ENCODE peak calls at places on chromosomes 4 and X, in eight cellular contexts. B is mucosa of descending colon, C is upper lobe of left lung, E is upper lobe of right lung, O is tibial nerve, A is left ventricle myocardium inferior, U is GM12865, S is lung. P is an unnamed sample.

GRCh38 chr4:128819082-128819742 is 9.7 kb downstream of the JADE1 start:
- DNase-seq in O (no peak), U (no peak), S (no peak), A (no peak), C (no peak), E (no peak), B (no peak), P (no peak)

GRCh38 chr4:176499518-176499917 is 179.8 kb downstream of the SPCS3 start:
- DNase-seq in O (no peak), E (no peak), A (no peak), U (no peak), B (no peak), S (no peak), C (no peak), P (peak; percentile 43)

GRCh38 chr4:25448379-25449109 is 71.5 kb downstream of the ANAPC4 start:
- DNase-seq in B (no peak), C (no peak), S (no peak), A (no peak), E (no peak), O (no peak), U (no peak), P (peak; percentile 36)

GRCh38 chr4:164439037-164439436 is 314.9 kb upstream of the SMIM31 start:
- DNase-seq in E (no peak), A (no peak), U (no peak), S (no peak), B (no peak), O (no peak), C (no peak), P (no peak)

GRCh38 chr4:128661529-128661928 is 148.0 kb upstream of the JADE1 start:
- DNase-seq in S (no peak), O (no peak), A (no peak), E (no peak), U (no peak), B (no peak), C (no peak), P (no peak)

GRCh38 chrX:2401590-2402360 is 99.0 kb downstream of the DHRSX start:
- DNase-seq in B (peak; percentile 19), U (no peak), C (no peak), S (no peak), E (no peak), O (peak; percentile 23), A (peak; percentile 50), P (peak; percentile 71)

GRCh38 chrX:16643160-16643559 is 6.8 kb upstream of the S100G start:
- DNase-seq in S (no peak), B (no peak), O (no peak), E (no peak), C (no peak), A (no peak), U (no peak), P (peak; percentile 60)

GRCh38 chr4:120088507-120088906 is 21.9 kb upstream of the MAD2L1 start:
- DNase-seq in C (no peak), A (no peak), O (no peak), E (no peak), S (no peak), U (no peak), B (no peak), P (no peak)

GRCh38 chr4:37604464-37604863 is 81.7 kb downstream of the RELL1 start:
- DNase-seq in C (no peak), S (no peak), U (peak; percentile 4), B (no peak), O (no peak), A (no peak), E (no peak), P (no peak)

GRCh38 chr4:54234497-54235205 is 5.6 kb downstream of the PDGFRA start:
- DNase-seq in C (no peak), U (no peak), O (no peak), B (no peak), A (no peak), E (no peak), S (no peak), P (peak; percentile 30)

GRCh38 chr4:181820518-181820917 is 422.7 kb upstream of the TENM3 start:
- DNase-seq in B (no peak), E (no peak), C (no peak), S (no peak), U (no peak), O (no peak), A (no peak), P (peak; percentile 37)

GRCh38 chr4:141486375-141486997 is 149.9 kb upstream of the IL15 start:
- DNase-seq in U (no peak), C (no peak), S (no peak), E (no peak), O (no peak), B (no peak), A (no peak), P (peak; percentile 56)

GRCh38 chr4:87003266-87003665 is 68.5 kb downstream of the AFF1 start:
- DNase-seq in S (no peak), C (no peak), E (no peak), B (no peak), A (no peak), O (no peak), U (no peak), P (no peak)

GRCh38 chr4:175536852-175537453 is 275.1 kb downstream of the GPM6A start:
- DNase-seq in A (no peak), S (no peak), C (no peak), E (no peak), O (no peak), B (no peak), U (peak; percentile 53), P (peak; percentile 90)

GRCh38 chr4:90960840-90961239 is 833.6 kb downstream of the CCSER1 start:
- DNase-seq in U (no peak), S (no peak), A (no peak), C (no peak), O (no peak), B (no peak), E (no peak), P (no peak)

GRCh38 chr4:168995537-168996295 is 14.3 kb downstream of the CBR4 start:
- DNase-seq in S (no peak), U (no peak), O (no peak), A (no peak), C (no peak), E (no peak), B (peak; percentile 29), P (peak; percentile 46)

GRCh38 chr4:127975121-127975770 is 10.0 kb downstream of the ABHD18 start:
- DNase-seq in O (no peak), S (no peak), B (no peak), U (no peak), A (no peak), C (no peak), E (no peak), P (peak; percentile 36)

GRCh38 chr4:113981591-113981990 is 2.1 kb upstream of the ARSJ start:
- DNase-seq in C (no peak), A (no peak), B (no peak), U (no peak), E (no peak), S (no peak), O (no peak), P (no peak)

GRCh38 chrX:109635151-109635550 is 10.2 kb upstream of the KCNE5 start:
- DNase-seq in B (peak; percentile 8), S (no peak), A (no peak), C (no peak), E (no peak), O (no peak), U (peak; percentile 7), P (peak; percentile 49)
- TF ChIP-seq CTCF in B (no peak), S (peak; percentile 5), A (peak; percentile 53), C (no peak), E (peak; percentile 37), O (no peak), U (peak; percentile 16), P (peak; percentile 64)

DNA sequence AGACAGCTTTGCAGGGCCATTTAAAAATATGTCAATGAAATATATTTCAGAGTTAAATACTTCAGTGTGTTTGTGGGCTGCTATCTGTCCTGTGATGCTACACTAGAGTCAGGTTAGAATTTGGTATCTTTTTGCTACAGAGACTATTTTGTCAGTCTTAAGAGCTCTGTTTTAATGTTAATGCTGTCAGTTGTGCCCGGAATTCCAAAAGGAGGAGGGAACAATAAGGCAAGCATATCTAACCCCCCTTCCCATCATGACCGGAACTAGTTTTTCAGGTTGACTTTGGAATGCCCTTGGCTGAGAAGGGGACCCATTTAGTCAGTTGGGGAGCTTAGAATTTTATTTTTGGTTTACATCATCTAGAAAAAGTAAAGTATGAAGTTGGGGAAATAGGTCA is 34.9 kb upstream of the SLC25A4 start:
- DNase-seq in A (no peak), E (no peak), C (no peak), B (no peak), U (no peak), S (no peak), O (no peak), P (no peak)
- H3K4me3 ChIP-seq in A (no peak overlapping the region), E (no peak overlapping the region), C (no peak overlapping the region), B (no peak overlapping the region), U (no peak overlapping the region), S (no peak overlapping the region), O (no peak overlapping the region), P (no peak overlapping the region)

GRCh38 chr4:40980318-40980883 is 230.6 kb downstream of the NSUN7 start:
- DNase-seq in B (no peak), E (no peak), S (no peak), U (peak; percentile 59), C (no peak), A (no peak), O (no peak), P (no peak)
- TF ChIP-seq CTCF in B (no peak), E (peak; percentile 56), S (peak; percentile 10), U (peak; percentile 62), C (no peak), A (peak; percentile 57), O (no peak), P (peak; percentile 62)

GRCh38 chrX:13748486-13748885 is 13.9 kb downstream of the OFD1 start:
- DNase-seq in E (no peak), C (no peak), O (no peak), B (no peak), S (no peak), A (no peak), U (no peak), P (no peak)

GRCh38 chrX:13747836-13748235 is 13.3 kb downstream of the OFD1 start:
- DNase-seq in A (peak; percentile 18), S (no peak), U (peak; percentile 51), E (no peak), B (peak; percentile 78), O (peak; percentile 65), C (no peak), P (peak; percentile 84)

GRCh38 chrX:13741695-13742094 is 7.1 kb downstream of the OFD1 start:
- DNase-seq in C (no peak), O (no peak), U (no peak), A (no peak), B (no peak), E (no peak), S (no peak), P (no peak)

DNA sequence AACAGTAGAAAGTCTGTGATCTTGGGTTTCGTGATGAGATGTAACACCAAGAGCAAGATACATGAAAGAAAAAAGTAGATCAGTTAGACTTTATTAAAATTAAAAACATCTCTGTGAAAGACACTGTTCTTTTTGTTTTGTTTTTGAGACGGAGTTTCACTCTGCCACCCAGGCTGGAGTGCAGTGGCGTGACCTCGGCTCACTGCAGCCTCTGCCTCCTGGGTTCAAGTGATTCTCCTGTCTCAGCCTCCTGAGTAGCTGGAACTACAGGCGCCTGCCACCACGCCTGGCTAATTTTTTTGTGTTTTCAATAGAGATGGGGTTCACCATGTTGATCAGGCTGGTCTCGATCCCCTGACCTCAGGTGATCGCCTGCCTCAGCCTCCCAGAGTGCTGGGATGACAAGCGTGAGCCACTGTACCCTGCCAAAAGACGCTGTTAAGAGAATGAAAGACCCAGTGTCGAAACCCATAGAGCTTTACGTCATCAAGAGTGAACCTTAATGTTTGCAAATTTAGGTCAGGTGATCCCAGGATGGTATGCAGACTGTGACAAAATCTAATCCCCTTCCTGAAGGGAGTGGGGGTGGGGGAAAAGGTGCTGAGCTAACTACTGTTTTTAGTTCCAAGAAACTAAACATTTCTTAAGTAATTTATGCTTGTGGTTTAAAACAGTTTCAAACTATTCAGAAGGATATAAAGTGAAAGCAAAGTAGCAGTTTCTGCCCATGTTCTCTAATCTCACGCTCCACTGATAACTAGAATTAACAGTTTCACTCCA is 8.0 kb downstream of the OFD1 start:
- DNase-seq in O (no peak), A (no peak), S (no peak), U (peak; percentile 88), B (no peak), E (no peak), C (peak; percentile 36), P (no peak)
- H3K4me3 ChIP-seq in O (no peak overlapping the region), A (no peak overlapping the region), S (no peak overlapping the region), U (peak overlapping the region; percentile 15), B (no peak overlapping the region), E (no peak overlapping the region), C (no peak overlapping the region), P (no peak overlapping the region)

P was measured in choroid plexus epithelial cell.